ENCODE peak calls at places on chromosomes 11 and 22, in six cellular contexts. A, X, M, L, U and C are unnamed samples.

GRCh38 chr11:131928992-131929391 is 558.6 kb downstream of the NTM start:
- DNase-seq in M (no peak), X (no peak), A (no peak), L (no peak), U (no peak), C (no peak)

GRCh38 chr11:72828081-72828567 is 13.9 kb downstream of the ATG16L2 start:
- DNase-seq in A (no peak), M (no peak), X (no peak), U (no peak), L (no peak), C (no peak)

GRCh38 chr11:96169250-96169649 is 173.7 kb downstream of the MAML2 start:
- DNase-seq in X (no peak), A (no peak), U (no peak), L (no peak), M (no peak), C (no peak)

GRCh38 chr11:102981324-102981910 is 25.9 kb upstream of the MMP13 start:
- DNase-seq in L (no peak), X (no peak), M (no peak), U (no peak), A (no peak), C (no peak)

GRCh38 chr22:37369536-37369935 is 57.7 kb downstream of the ELFN2 start:
- DNase-seq in L (no peak), U (no peak), X (no peak), M (no peak), A (no peak), C (no peak)

GRCh38 chr11:47216141-47216798 is 1.5 kb downstream of the DDB2 start:
- DNase-seq in L (no peak), M (peak; percentile 30), A (no peak), X (peak; percentile 38), U (peak; percentile 74), C (no peak)

GRCh38 chr11:127609025-127609788 is 608.6 kb upstream of the KIRREL3 start:
- DNase-seq in M (no peak), L (no peak), U (no peak), A (no peak), X (no peak), C (no peak)

GRCh38 chr22:29314537-29315285 is 786 bp downstream of the RASL10A start:
- DNase-seq in L (no peak), M (no peak), U (no peak), X (no peak), A (peak; percentile 39), C (peak; percentile 39)

GRCh38 chr22:24185001-24185500 is 3.8 kb downstream of the SUSD2 start:
- DNase-seq in U (no peak), M (no peak), L (no peak), A (no peak), X (no peak), C (no peak)

GRCh38 chr11:16976360-16976759 is 37.9 kb downstream of the PLEKHA7 start:
- DNase-seq in X (no peak), M (no peak), L (no peak), A (no peak), U (no peak), C (no peak)

GRCh38 chr11:122863704-122864326 is 18.7 kb upstream of the JHY start:
- DNase-seq in L (no peak), M (no peak), A (no peak), U (no peak), X (peak; percentile 42), C (no peak)

GRCh38 chr22:30606455-30607299 is at the start of gene TCN2:
- DNase-seq in A (no peak), M (no peak), L (peak; percentile 61), X (peak; percentile 68), U (peak; percentile 41), C (no peak)

GRCh38 chr11:1165256-1166041 is 7.7 kb downstream of the MUC5AC start:
- DNase-seq in X (no peak), A (no peak), M (no peak), L (no peak), U (no peak), C (no peak)

GRCh38 chr11:14095882-14096281 is 133.4 kb downstream of the SPON1 start:
- DNase-seq in A (no peak), M (no peak), L (no peak), X (no peak), U (no peak), C (no peak)

GRCh38 chr11:98227266-98227665 is 793.5 kb upstream of the CNTN5 start:
- DNase-seq in X (no peak), L (no peak), U (no peak), M (no peak), A (no peak), C (no peak)

GRCh38 chr11:788953-789940 is 643 bp downstream of the CEND1 start:
- DNase-seq in A (no peak), M (no peak), U (no peak), X (no peak), L (no peak), C (no peak)

GRCh38 chr22:39634530-39635399 is 64.2 kb downstream of the CACNA1I start:
- DNase-seq in M (no peak), U (peak; percentile 12), X (peak; percentile 72), A (no peak), L (no peak), C (no peak)

GRCh38 chr11:86488553-86488952 is 113.9 kb downstream of the CCDC81 start:
- DNase-seq in U (no peak), X (no peak), M (no peak), A (no peak), L (no peak), C (no peak)

GRCh38 chr11:111347723-111348115 is 31.4 kb downstream of the POU2AF1 start:
- DNase-seq in A (no peak), L (no peak), X (no peak), U (no peak), M (no peak), C (no peak)

GRCh38 chr22:46380581-46380980 is 45.1 kb downstream of the TRMU start:
- DNase-seq in M (no peak), X (no peak), L (no peak), U (no peak), A (no peak), C (no peak)
- TF ChIP-seq TAF1 in M (no peak), X (no peak), L (no peak), U (no peak), A (no peak), C (no peak)

GRCh38 chr22:41832553-41833368 is at the start of gene SREBF2:
- DNase-seq in A (peak; percentile 96), U (peak; percentile 99), L (peak; percentile 100), M (peak; percentile 99), X (peak; percentile 96), C (peak; percentile 94)
- TF ChIP-seq POLR2A in A (peak; percentile 92), U (peak; percentile 82), L (peak; percentile 78), M (peak; percentile 94), X (peak; percentile 63), C (peak; percentile 89)

DNA sequence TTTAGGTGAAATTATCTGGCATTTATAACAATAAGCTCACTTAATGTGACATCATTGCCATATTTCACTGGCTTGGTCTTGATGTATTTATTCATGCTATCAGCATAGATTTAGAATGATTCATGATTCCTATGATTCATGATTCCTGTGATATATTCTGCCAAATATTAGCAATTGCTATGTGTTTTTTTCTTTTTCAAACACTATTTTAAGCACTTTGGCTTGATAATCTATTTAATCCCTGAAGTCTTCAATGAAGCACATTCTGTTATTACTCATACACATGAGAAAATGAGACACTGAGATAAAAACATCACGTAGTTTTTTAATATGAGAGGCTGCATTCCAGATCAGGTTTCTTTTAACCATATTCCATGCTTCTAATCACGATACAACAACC is 78.5 kb downstream of the LUZP2 start:
- DNase-seq in X (no peak), L (no peak), U (no peak), M (no peak), A (no peak), C (no peak)
- TF ChIP-seq POLR2AphosphoS5 in X (no peak), L (no peak), U (no peak), M (no peak), A (no peak), C (no peak)

DNA sequence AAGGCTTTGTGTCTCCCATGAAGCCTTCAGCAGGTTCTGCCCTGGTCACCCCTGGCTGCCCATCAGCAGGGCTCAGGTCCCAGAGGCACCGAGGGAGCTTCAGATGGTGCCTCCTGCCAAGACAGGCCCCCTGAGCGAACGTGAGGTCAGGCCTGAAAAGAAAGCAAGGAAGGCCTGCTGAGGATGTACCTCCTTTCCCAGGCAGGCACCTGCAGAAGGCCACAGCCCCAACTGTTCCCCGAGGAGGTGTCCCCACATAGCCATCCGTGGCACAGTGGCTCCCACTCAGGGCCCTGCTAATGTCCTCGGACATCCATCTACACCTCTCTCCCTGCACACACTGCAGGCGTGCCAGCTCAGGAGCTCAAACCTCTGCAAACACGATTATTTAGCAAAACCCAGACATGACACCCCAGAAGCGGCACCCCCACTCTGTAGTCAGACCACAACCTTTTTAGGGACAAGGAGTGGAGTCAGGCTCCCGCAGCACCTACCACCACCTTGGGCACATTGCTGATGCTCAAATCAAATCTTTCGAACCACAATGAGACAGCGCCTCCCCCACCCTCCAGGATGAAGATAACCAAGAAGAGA is 36.9 kb downstream of the SHANK2 start:
- DNase-seq in X (no peak), U (no peak), M (no peak), A (no peak), L (no peak), C (no peak)
- TF ChIP-seq TAF1 in X (no peak), U (no peak), M (no peak), A (no peak), L (no peak), C (no peak)

DNA sequence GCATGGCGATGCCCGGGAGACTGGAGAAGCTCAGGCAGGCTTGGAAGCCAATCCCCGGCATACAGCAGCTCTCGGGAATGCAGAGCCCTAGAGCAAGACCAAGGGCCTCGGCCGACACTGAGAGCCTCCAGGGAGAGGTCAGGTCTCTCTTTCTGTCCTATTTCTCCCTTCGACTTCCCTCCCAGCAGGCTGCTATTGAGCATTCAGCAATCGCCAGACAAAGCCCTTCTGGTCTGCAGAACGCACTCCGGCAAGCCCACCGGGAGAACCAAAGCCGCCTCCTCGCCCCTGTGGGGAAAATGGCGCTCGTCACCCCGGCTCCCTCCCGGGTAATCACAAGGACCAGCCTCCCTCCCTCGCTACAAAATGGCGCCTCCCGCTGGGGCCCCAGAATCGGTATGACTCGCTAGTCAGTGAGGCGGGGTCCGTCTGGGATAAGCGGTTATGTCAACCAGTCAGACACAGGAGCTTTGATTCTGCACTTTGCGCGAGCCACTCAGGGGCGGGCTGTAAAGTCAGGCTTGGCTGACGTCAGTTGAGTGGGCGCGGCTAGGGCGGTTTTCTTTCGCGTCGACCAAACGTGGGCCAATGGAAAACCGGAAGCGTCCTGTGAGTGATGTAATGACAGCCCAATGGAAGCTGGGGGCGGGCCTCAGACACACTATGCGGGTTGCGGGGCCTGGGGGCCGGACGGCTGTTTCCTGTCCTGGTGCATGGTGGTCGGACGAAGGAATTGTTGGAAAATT is at the start of gene ZNF143:
- DNase-seq in X (peak; percentile 96), M (peak; percentile 99), U (peak; percentile 99), A (peak; percentile 77), L (peak; percentile 100), C (peak; percentile 74)
- TF ChIP-seq POLR2A in X (peak; percentile 89), M (peak; percentile 90), U (peak; percentile 87), A (peak; percentile 84), L (no peak), C (peak; percentile 67)

DNA sequence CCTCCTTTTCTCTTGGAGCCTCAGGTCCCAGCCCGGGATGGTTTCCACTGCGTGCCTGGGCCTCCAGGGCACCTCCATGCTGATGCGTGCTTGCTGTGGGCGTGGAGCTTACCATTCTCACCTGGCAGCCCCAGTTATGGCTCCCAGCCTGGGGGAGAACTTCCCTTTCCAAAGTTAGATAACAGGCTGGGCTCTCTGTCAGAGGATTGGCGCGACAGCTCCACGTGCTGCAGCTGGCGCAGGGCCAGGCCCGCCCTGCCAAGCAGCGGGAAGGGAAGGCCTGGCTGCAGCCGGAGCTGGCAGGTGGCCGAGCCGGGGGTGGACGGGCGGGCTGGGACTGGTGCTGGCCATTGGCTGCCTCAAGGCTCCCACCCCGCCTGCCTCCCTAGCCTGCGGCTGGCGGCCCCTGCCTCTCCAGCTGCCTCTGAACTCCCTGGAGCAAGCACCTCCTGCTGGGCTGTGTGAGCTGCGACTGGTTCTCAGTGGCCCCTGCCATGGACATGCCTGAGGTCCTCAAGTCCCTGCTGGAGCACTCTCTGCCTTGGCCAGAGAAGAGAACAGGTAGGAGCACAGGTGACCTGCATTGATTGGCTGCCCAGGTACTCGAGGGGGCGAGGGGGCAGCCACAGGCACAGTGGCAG is 14.6 kb upstream of the TEF start:
- DNase-seq in U (peak; percentile 80), A (no peak), X (peak; percentile 93), M (no peak), L (no peak), C (no peak)
- TF ChIP-seq POLR2AphosphoS5 in U (no peak), A (no peak), X (peak; percentile 40), M (no peak), L (no peak), C (no peak)